ENCODE peak calls at places on chromosome 20, in eight cellular contexts. O, H, I, C, J, B, U and W are unnamed samples.

GRCh38 chr20:36506253-36506652 is 35.1 kb upstream of the MYL9 start:
- DNase-seq in B (no peak), H (no peak), O (no peak), U (peak; percentile 50), J (no peak), C (no peak), I (peak; percentile 14), W (no peak)

GRCh38 chr20:17648782-17649730 is 33.0 kb downstream of the RRBP1 start:
- DNase-seq in H (peak; percentile 44), J (peak; percentile 59), O (peak; percentile 57), C (no peak), B (peak; percentile 76), U (peak; percentile 67), I (peak; percentile 72), W (peak; percentile 22)

GRCh38 chr20:32828029-32828666 is 8.4 kb downstream of the MAPRE1 start:
- DNase-seq in B (no peak), H (no peak), J (no peak), U (no peak), C (no peak), I (no peak), O (peak; percentile 49), W (no peak)

GRCh38 chr20:43736588-43737091 is 9.8 kb upstream of the GTSF1L start:
- DNase-seq in H (no peak), C (no peak), O (peak; percentile 67), I (peak; percentile 2), J (no peak), U (peak; percentile 51), B (no peak), W (no peak)

GRCh38 chr20:20237093-20237959 is 130.6 kb upstream of the INSM1 start:
- DNase-seq in I (no peak), B (peak; percentile 36), J (no peak), H (no peak), U (peak; percentile 41), C (peak; percentile 24), O (peak; percentile 20), W (peak; percentile 58)

GRCh38 chr20:51434556-51435256 is 107.8 kb downstream of the NFATC2 start:
- DNase-seq in C (no peak), U (no peak), I (no peak), J (no peak), H (no peak), B (no peak), O (peak; percentile 93), W (peak; percentile 88)

GRCh38 chr20:50729925-50730764 is 1.2 kb upstream of the PARD6B start:
- DNase-seq in I (no peak), H (no peak), B (no peak), C (no peak), U (no peak), O (peak; percentile 83), J (no peak), W (peak; percentile 40)

GRCh38 chr20:50980071-50980681 is 21.6 kb downstream of the MOCS3 start:
- DNase-seq in O (peak; percentile 99), U (no peak), J (no peak), C (peak; percentile 99), I (no peak), B (no peak), H (no peak), W (peak; percentile 98)

GRCh38 chr20:59737073-59737691 is 132.8 kb downstream of the PHACTR3 start:
- DNase-seq in J (no peak), I (peak; percentile 32), B (no peak), U (no peak), H (no peak), O (no peak), C (no peak), W (no peak)

DNA sequence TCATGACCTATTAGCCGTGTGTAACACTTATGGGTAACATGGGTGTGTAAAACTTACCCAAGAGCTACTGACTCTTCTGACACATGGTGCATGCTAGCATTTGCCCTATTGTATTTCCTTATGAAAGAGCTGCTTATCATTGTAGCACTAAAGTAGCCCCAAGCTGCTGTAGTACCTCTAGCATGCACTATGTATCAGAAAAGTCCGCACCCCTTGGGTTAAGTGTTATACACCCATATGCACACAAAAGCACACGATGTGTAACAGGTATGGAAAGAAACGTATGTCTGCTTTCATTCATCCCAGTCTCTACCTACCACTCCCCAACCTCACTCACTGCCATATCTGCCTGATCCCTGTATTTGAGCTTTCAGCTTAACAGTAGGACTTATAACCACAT is 85.3 kb downstream of the ZMYND8 start:
- DNase-seq in B (no peak), H (no peak), C (no peak), U (no peak), I (no peak), J (no peak), O (no peak), W (no peak)
- H3K36me3 ChIP-seq in B (peaks cover 16% of the 10 kb centered on the region), H (peaks cover 13% of the 10 kb centered on the region), C (peaks cover 4% of the 10 kb centered on the region), U (peaks cover 90% of the 10 kb centered on the region), I (no peaks in the 10 kb centered on the region), J (peaks cover 8% of the 10 kb centered on the region), O (peaks cover 26% of the 10 kb centered on the region), W (peaks cover 35% of the 10 kb centered on the region)

DNA sequence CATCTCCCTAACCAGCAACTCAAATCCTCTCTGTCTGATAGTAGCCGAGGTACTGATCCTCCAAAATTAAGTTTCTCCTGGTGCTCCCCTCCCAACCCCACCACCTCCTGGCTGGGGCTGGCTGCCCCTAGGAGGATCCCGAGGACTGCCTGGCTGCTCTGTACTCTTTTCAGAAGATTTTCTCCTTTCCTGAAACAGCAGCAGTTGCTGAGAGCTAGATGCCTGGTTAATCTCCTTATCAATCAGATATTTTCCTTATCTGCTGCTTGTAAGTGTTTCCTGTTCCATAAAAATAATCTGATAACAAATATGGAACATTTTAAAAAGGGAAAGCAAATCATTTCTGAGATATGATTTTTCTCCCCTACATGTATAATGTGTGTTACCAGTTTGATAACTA is 52.8 kb downstream of the ZMYND8 start:
- DNase-seq in J (no peak), O (no peak), C (no peak), U (no peak), B (no peak), H (no peak), I (peak; percentile 46), W (no peak)
- H3K36me3 ChIP-seq in J (peaks cover 18% of the 10 kb centered on the region), O (peaks cover 59% of the 10 kb centered on the region), C (no peaks in the 10 kb centered on the region), U (peaks cover 96% of the 10 kb centered on the region), B (peaks cover 4% of the 10 kb centered on the region), H (no peaks in the 10 kb centered on the region), I (peaks cover 4% of the 10 kb centered on the region), W (peaks cover 70% of the 10 kb centered on the region)

GRCh38 chr20:48949304-48950170 is 28.0 kb downstream of the ARFGEF2 start:
- DNase-seq in O (no peak), I (no peak), H (no peak), J (no peak), C (no peak), B (peak; percentile 46), U (no peak), W (no peak)
- H3K36me3 ChIP-seq in O (peaks cover 83% of the 10 kb centered on the region), I (peaks cover 8% of the 10 kb centered on the region), H (peaks cover 43% of the 10 kb centered on the region), J (peaks cover 43% of the 10 kb centered on the region), C (peaks cover 21% of the 10 kb centered on the region), B (peaks cover 48% of the 10 kb centered on the region), U (peaks cover 78% of the 10 kb centered on the region), W (peaks cover 75% of the 10 kb centered on the region)

GRCh38 chr20:3808141-3808479 is 12.0 kb downstream of the CDC25B start:
- DNase-seq in O (peak; percentile 91), H (peak; percentile 64), B (peak; percentile 91), C (peak; percentile 93), U (no peak), I (peak; percentile 92), J (no peak), W (peak; percentile 92)

GRCh38 chr20:3803854-3804253 is 7.7 kb downstream of the CDC25B start:
- DNase-seq in O (no peak), C (no peak), I (no peak), J (no peak), U (no peak), B (no peak), H (no peak), W (no peak)

GRCh38 chr20:3804781-3805180 is 8.7 kb downstream of the CDC25B start:
- DNase-seq in C (no peak), I (no peak), B (no peak), J (no peak), U (no peak), H (no peak), O (no peak), W (no peak)

GRCh38 chr20:3804254-3804751 is 8.2 kb downstream of the CDC25B start:
- DNase-seq in H (no peak), C (no peak), O (no peak), U (no peak), J (no peak), I (no peak), B (no peak), W (no peak)

DNA sequence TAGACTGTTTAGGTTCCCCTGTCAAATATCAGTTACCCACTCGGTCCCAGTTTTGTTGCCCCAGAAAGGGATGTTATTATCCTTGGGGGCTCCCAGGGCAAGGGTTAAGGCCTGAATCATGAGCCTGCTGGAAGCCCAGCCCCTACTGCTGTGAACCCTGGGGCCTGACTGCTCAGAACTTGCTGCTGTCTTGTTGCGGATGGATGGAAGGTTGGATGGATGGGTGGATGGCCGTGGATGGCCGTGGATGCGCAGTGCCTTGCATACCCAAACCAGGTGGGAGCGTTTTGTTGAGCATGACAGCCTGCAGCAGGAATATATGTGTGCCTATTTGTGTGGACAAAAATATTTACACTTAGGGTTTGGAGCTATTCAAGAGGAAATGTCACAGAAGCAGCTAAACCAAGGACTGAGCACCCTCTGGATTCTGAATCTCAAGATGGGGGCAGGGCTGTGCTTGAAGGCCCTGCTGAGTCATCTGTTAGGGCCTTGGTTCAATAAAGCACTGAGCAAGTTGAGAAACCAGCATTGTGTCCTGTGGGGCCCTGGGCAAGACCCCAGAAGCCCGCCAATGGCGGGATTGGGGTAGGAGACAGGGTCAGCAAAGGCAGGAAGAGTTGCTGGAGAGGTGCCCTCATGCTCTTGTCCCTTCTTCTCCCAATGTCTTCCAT is 9.6 kb downstream of the CDC25B start:
- DNase-seq in J (no peak), U (no peak), I (no peak), O (peak; percentile 79), B (no peak), H (no peak), C (no peak), W (peak; percentile 52)
- H3K36me3 ChIP-seq in J (peaks cover 55% of the 10 kb centered on the region), U (peaks cover 62% of the 10 kb centered on the region), I (no peaks in the 10 kb centered on the region), O (peaks cover 55% of the 10 kb centered on the region), B (peaks cover 45% of the 10 kb centered on the region), H (no peaks in the 10 kb centered on the region), C (no peaks in the 10 kb centered on the region), W (peaks cover 32% of the 10 kb centered on the region)

GRCh38 chr20:5776074-5776473 is 25.9 kb downstream of the SHLD1 start:
- DNase-seq in B (no peak), J (no peak), C (no peak), I (no peak), U (no peak), O (no peak), H (no peak), W (no peak)
- H3K36me3 ChIP-seq in B (peaks cover 13% of the 10 kb centered on the region), J (peaks cover 22% of the 10 kb centered on the region), C (no peaks in the 10 kb centered on the region), I (no peaks in the 10 kb centered on the region), U (peaks cover 88% of the 10 kb centered on the region), O (no peaks in the 10 kb centered on the region), H (no peaks in the 10 kb centered on the region), W (peaks cover 2% of the 10 kb centered on the region)